ENCODE peak calls at places on chromosomes 7 and 10, in nine cellular contexts. K, Q, P, R, T, L, E, D and O are unnamed samples.

GRCh38 chr10:6514180-6514579 is 65.9 kb downstream of the PRKCQ start:
- DNase-seq in K (no peak), Q (no peak), P (no peak), R (no peak), T (no peak), L (no peak), E (no peak), D (no peak), O (no peak)

GRCh38 chr10:110824660-110825059 is 47.1 kb upstream of the PDCD4 start:
- DNase-seq in K (no peak), Q (no peak), P (no peak), R (no peak), T (no peak), L (no peak), E (no peak), D (no peak), O (no peak)

GRCh38 chr10:97131702-97132101 is 54.1 kb downstream of the SLIT1 start:
- DNase-seq in K (no peak), Q (no peak), P (peak; percentile 17), R (no peak), T (no peak), L (no peak), E (no peak), D (no peak), O (no peak)

GRCh38 chr7:149878523-149878921 is 4.8 kb downstream of the ATP6V0E2 start:
- DNase-seq in K (no peak), Q (no peak), P (peak; percentile 70), R (no peak), T (no peak), L (no peak), E (no peak), D (no peak), O (no peak)

GRCh38 chr10:42929236-42929635 is 146.6 kb downstream of the BMS1 start:
- DNase-seq in K (no peak), Q (no peak), P (no peak), R (no peak), T (no peak), L (no peak), E (no peak), D (no peak), O (no peak)

GRCh38 chr10:115572740-115573455 is 479.7 kb downstream of the ATRNL1 start:
- DNase-seq in K (no peak), Q (no peak), P (no peak), R (no peak), T (no peak), L (no peak), E (no peak), D (peak; percentile 3), O (no peak)

GRCh38 chr7:98470131-98470985 is 69.5 kb upstream of the BAIAP2L1 start:
- DNase-seq in K (peak; percentile 58), Q (peak; percentile 49), P (peak; percentile 75), R (no peak), T (peak; percentile 21), L (no peak), E (no peak), D (peak; percentile 46), O (peak; percentile 81)

GRCh38 chr10:70563230-70563629 is 39.3 kb downstream of the PRF1 start:
- DNase-seq in K (no peak), Q (no peak), P (peak; percentile 32), R (no peak), T (no peak), L (no peak), E (no peak), D (no peak), O (no peak)

GRCh38 chr7:157694389-157694665 is 357.5 kb downstream of the DNAJB6 start:
- DNase-seq in K (no peak), Q (no peak), P (no peak), R (no peak), T (no peak), L (no peak), E (no peak), D (no peak), O (no peak)

GRCh38 chr10:110138197-110138812 is 69.1 kb upstream of the MXI1 start:
- DNase-seq in K (no peak), Q (no peak), P (no peak), R (peak; percentile 87), T (no peak), L (no peak), E (no peak), D (no peak), O (no peak)

GRCh38 chr10:91520657-91521056 is 110.5 kb downstream of the HECTD2 start:
- DNase-seq in K (no peak), Q (no peak), P (no peak), R (no peak), T (no peak), L (no peak), E (no peak), D (no peak), O (no peak)

GRCh38 chr7:44540592-44541027 is 520 bp downstream of the NPC1L1 start:
- DNase-seq in K (no peak), Q (no peak), P (no peak), R (no peak), T (no peak), L (no peak), E (no peak), D (no peak), O (no peak)

GRCh38 chr7:40095695-40096327 is 38.6 kb downstream of the MPLKIP start:
- DNase-seq in K (no peak), Q (no peak), P (no peak), R (no peak), T (no peak), L (no peak), E (no peak), D (no peak), O (no peak)

GRCh38 chr7:119377-120163 is 72.8 kb upstream of the FAM20C start:
- DNase-seq in K (no peak), Q (no peak), P (no peak), R (no peak), T (no peak), L (no peak), E (no peak), D (no peak), O (no peak)

GRCh38 chr7:19561121-19561805 is 147.6 kb downstream of the POLR1F start:
- DNase-seq in K (no peak), Q (no peak), P (no peak), R (no peak), T (no peak), L (no peak), E (peak; percentile 88), D (no peak), O (no peak)

GRCh38 chr7:155901176-155901575 is 88.9 kb upstream of the SHH start:
- DNase-seq in K (no peak), Q (no peak), P (peak; percentile 39), R (no peak), T (no peak), L (no peak), E (no peak), D (no peak), O (no peak)

GRCh38 chr7:86926732-86927131 is 132.7 kb downstream of the ELAPOR2 start:
- DNase-seq in K (peak; percentile 32), Q (peak; percentile 29), P (no peak), R (peak; percentile 69), T (peak; percentile 7), L (no peak), E (peak; percentile 9), D (peak; percentile 36), O (peak; percentile 26)

GRCh38 chr7:137975223-137975622 is 26.7 kb downstream of the CREB3L2 start:
- DNase-seq in K (no peak), Q (no peak), P (peak; percentile 74), R (peak; percentile 63), T (no peak), L (peak; percentile 43), E (no peak), D (no peak), O (no peak)

GRCh38 chr10:97765201-97765600 is 6.6 kb downstream of the SFRP5 start:
- DNase-seq in K (no peak), Q (no peak), P (peak; percentile 73), R (no peak), T (no peak), L (no peak), E (peak; percentile 67), D (no peak), O (no peak)

GRCh38 chr7:75699993-75700392 is 38.7 kb downstream of the HIP1 start:
- DNase-seq in K (no peak), Q (no peak), P (no peak), R (no peak), T (no peak), L (no peak), E (no peak), D (no peak), O (no peak)

GRCh38 chr7:40659231-40659630 is 524.4 kb downstream of the SUGCT start:
- DNase-seq in K (no peak), Q (no peak), P (no peak), R (no peak), T (no peak), L (no peak), E (no peak), D (no peak), O (no peak)

GRCh38 chr10:21343087-21343486 is 182.4 kb downstream of the SKIDA1 start:
- DNase-seq in K (no peak), Q (no peak), P (no peak), R (no peak), T (no peak), L (no peak), E (no peak), D (no peak), O (no peak)

GRCh38 chr10:20596911-20597310 is 300.2 kb downstream of the NEBL start:
- DNase-seq in K (no peak), Q (no peak), P (no peak), R (no peak), T (no peak), L (no peak), E (peak; percentile 41), D (peak; percentile 39), O (no peak)

GRCh38 chr7:130134106-130134636 is 63.8 kb downstream of the KLHDC10 start:
- DNase-seq in K (no peak), Q (no peak), P (no peak), R (no peak), T (no peak), L (no peak), E (no peak), D (no peak), O (no peak)

GRCh38 chr10:103199498-103199897 is 6.4 kb upstream of the NT5C2 start:
- DNase-seq in K (no peak), Q (no peak), P (no peak), R (no peak), T (no peak), L (no peak), E (no peak), D (no peak), O (no peak)

GRCh38 chr7:134513169-134513752 is 14.1 kb upstream of the AKR1B10 start:
- DNase-seq in K (peak; percentile 48), Q (peak; percentile 57), P (no peak), R (no peak), T (peak; percentile 35), L (peak; percentile 19), E (no peak), D (peak; percentile 39), O (peak; percentile 56)

GRCh38 chr10:33321516-33321915 is 13.0 kb downstream of the NRP1 start:
- DNase-seq in K (no peak), Q (no peak), P (no peak), R (no peak), T (no peak), L (no peak), E (no peak), D (no peak), O (no peak)

GRCh38 chr10:62081322-62081945 is 179.9 kb downstream of the ARID5B start:
- DNase-seq in K (no peak), Q (no peak), P (no peak), R (no peak), T (no peak), L (no peak), E (no peak), D (no peak), O (no peak)